ENCODE peak calls at places on chromosome 18, in four cellular contexts. D, B, G and R are unnamed samples.

GRCh38 chr18:44887227-44887631 is 206.5 kb downstream of the SETBP1 start:
- DNase-seq in D (peak), B (no peak), G (no peak), R (no peak)

GRCh38 chr18:58276640-58277456 is 232.8 kb downstream of the NEDD4L start:
- DNase-seq in G (no peak), D (no peak), B (no peak), R (no peak)

GRCh38 chr18:48973731-48974130 is 23.0 kb upstream of the SMAD7 start:
- DNase-seq in B (no peak), G (no peak), D (no peak), R (no peak)

GRCh38 chr18:11581286-11581685 is 28.1 kb upstream of the SLC35G4 start:
- DNase-seq in G (no peak), D (no peak), B (no peak), R (no peak)

GRCh38 chr18:24322594-24323136 is 75.0 kb downstream of the OSBPL1A start:
- DNase-seq in G (no peak), B (no peak), D (peak), R (no peak)

GRCh38 chr18:80179857-80180558 is 67.3 kb downstream of the PARD6G start:
- DNase-seq in B (no peak), D (no peak), G (no peak), R (no peak)

GRCh38 chr18:71398530-71398929 is 1109.7 kb downstream of the SOCS6 start:
- DNase-seq in B (no peak), G (no peak), D (peak), R (no peak)

GRCh38 chr18:13500891-13501887 is 225.2 kb downstream of the FAM210A start:
- DNase-seq in D (peak), B (peak), G (peak), R (no peak)

GRCh38 chr18:21853020-21853419 is 112.4 kb downstream of the MIB1 start:
- DNase-seq in D (peak), B (no peak), G (no peak), R (no peak)

GRCh38 chr18:63290456-63291200 is 28.9 kb downstream of the BCL2 start:
- DNase-seq in D (no peak), G (no peak), B (no peak), R (no peak)

GRCh38 chr18:79326413-79327198 is 69.1 kb upstream of the NFATC1 start:
- DNase-seq in G (no peak), D (no peak), B (no peak), R (no peak)

GRCh38 chr18:69946608-69947155 is 991 bp downstream of the CD226 start:
- DNase-seq in B (no peak), G (no peak), D (no peak), R (no peak)

GRCh38 chr18:69941183-69941582 is 6.5 kb downstream of the CD226 start:
- DNase-seq in B (no peak), D (no peak), G (no peak), R (no peak)

GRCh38 chr18:69944434-69944833 is 3.2 kb downstream of the CD226 start:
- DNase-seq in G (no peak), B (no peak), D (no peak), R (no peak)

GRCh38 chr18:69945220-69946114 is 2.2 kb downstream of the CD226 start:
- DNase-seq in G (no peak), D (no peak), B (no peak), R (no peak)

DNA sequence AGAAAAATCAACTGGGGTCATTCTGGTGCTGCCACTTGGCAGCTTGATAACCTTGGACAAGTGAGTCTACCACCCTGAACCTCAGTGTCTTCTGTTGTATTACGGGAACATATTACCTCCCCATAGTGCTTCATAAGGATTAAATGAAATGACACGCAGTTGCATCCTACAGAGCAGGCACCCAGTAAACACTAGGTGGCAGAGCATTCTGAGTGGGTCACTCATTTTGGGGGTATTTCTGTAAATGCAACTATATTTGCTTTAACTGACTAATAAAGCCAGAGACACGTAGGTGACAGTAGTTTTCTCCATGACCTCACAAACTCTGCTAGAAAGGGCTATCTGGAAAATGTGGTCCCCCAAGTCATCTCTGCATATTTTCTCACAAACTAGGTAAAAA is 4.7 kb downstream of the CD226 start:
- DNase-seq in G (no peak), B (no peak), D (no peak), R (no peak)
- TF ChIP-seq CTCF in G (no peak), B (no peak), D (peak), R (no peak)

GRCh38 chr18:31042391-31043181 is at the start of gene DSC3:
- DNase-seq in D (peak), B (no peak), G (no peak), R (peak)
- TF ChIP-seq CTCF in D (no peak), B (no peak), G (no peak), R (no peak)

DNA sequence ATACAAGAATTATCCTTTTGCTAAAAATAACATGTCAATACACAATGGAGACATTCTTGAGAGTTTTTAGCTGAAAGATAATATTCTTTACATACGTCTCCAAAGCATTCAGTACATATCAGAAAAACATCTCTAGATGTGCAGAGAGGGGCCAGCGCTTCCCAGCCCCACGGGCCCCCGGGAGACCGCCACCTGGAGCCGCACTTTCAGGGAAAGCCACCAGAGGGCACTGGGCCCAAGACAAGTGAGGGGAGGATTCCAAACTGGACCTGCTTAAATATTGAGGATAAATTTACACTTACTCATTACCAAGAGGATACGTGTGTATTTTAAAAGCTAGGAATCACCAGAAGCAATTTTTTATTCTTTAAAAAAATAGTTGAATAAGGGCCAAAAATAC is 499.5 kb downstream of the GALR1 start:
- DNase-seq in D (no peak), B (no peak), G (no peak), R (no peak)
- TF ChIP-seq CTCF in D (no peak), B (peak), G (no peak), R (peak)

GRCh38 chr18:5600376-5601071 is 56.7 kb upstream of the EPB41L3 start:
- DNase-seq in D (peak), B (no peak), G (no peak), R (no peak)
- TF ChIP-seq CTCF in D (peak), B (peak), G (no peak), R (peak)

GRCh38 chr18:50044402-50044801 is 150.5 kb downstream of the MYO5B start:
- DNase-seq in B (no peak), G (no peak), D (no peak), R (no peak)
- TF ChIP-seq CTCF in B (no peak), G (no peak), D (no peak), R (no peak)